ENCODE peak calls at places on chromosomes 2 and 18, in nine cellular contexts. B is endothelial cell of umbilical vein, F is HFFc6, T is AG09309, P is GM13977, E is progenitor cell of endocrine pancreas, D is psoas muscle, Z is GM23338, N is nephron progenitor cell. V is an unnamed sample.

GRCh38 chr2:232789067-232789466 is 12.7 kb upstream of the KCNJ13 start:
- DNase-seq in P (no peak), N (no peak), D (no peak), E (no peak), T (no peak), F (no peak), Z (no peak), B (no peak), V (no peak)

GRCh38 chr2:48584551-48584950 is 33.1 kb upstream of the GTF2A1L start:
- DNase-seq in E (no peak), P (no peak), T (no peak), B (no peak), Z (no peak), N (no peak), D (no peak), F (no peak), V (no peak)

GRCh38 chr18:60413944-60414547 is 41.5 kb upstream of the MC4R start:
- DNase-seq in E (no peak), N (peak), F (peak), T (no peak), P (no peak), D (no peak), Z (peak), B (no peak), V (no peak)

GRCh38 chr2:19898592-19899329 is 3.0 kb downstream of the TTC32 start:
- DNase-seq in Z (no peak), P (no peak), T (no peak), B (no peak), D (no peak), E (no peak), F (no peak), N (no peak), V (no peak)

GRCh38 chr2:69770193-69770702 is 28.3 kb downstream of the ANXA4 start:
- DNase-seq in N (no peak), B (peak), T (no peak), F (peak), P (no peak), D (peak), E (no peak), Z (no peak), V (peak)

GRCh38 chr18:23077493-23078256 is 57.6 kb upstream of the CABLES1 start:
- DNase-seq in T (no peak), F (no peak), N (no peak), D (no peak), Z (peak), E (no peak), B (peak), P (no peak), V (no peak)

GRCh38 chr18:47935321-47935720 is 4.9 kb upstream of the SMAD2 start:
- DNase-seq in B (no peak), F (no peak), P (no peak), Z (no peak), N (no peak), T (no peak), E (no peak), D (no peak), V (no peak)

GRCh38 chr18:33839452-33840225 is 261.6 kb downstream of the ASXL3 start:
- DNase-seq in N (peak), P (peak), D (peak), Z (peak), F (no peak), T (no peak), B (peak), E (no peak), V (peak)

GRCh38 chr2:26911911-26912861 is 58.3 kb upstream of the MAPRE3 start:
- DNase-seq in E (no peak), D (no peak), Z (peak), F (no peak), T (no peak), P (no peak), B (no peak), N (peak), V (no peak)

GRCh38 chr18:11500153-11501122 is 109.0 kb upstream of the SLC35G4 start:
- DNase-seq in E (no peak), D (peak), N (no peak), Z (no peak), T (peak), F (peak), B (peak), P (no peak), V (peak)

GRCh38 chr2:76413436-76413835 is 702.7 kb upstream of the GCFC2 start:
- DNase-seq in D (no peak), N (no peak), E (no peak), P (no peak), Z (no peak), B (no peak), F (no peak), T (no peak), V (no peak)

DNA sequence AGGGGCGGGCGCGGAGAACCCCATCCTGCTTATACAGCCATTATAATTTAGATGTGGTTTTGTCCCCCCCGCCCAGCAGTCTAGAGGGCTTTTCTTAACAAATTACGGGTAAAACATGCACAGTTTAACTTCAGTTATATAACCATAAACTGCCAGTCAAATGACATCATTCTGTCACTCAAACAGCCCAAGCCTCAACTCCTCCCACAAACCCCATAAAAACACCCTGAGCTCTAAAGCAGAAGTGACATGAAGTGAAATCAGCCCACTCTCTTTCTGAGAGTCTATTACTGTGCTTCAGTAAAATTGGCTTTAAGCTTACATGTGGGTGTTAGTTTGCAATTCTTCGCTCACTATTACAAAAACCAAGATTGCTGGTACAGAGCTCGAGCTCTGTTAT is 705.1 kb upstream of the GCFC2 start:
- DNase-seq in D (no peak), N (no peak), Z (peak), E (no peak), T (no peak), B (no peak), F (no peak), P (peak), V (no peak)
- TF ChIP-seq CTCF in D (no peak), N (no peak), Z (no peak), E (no peak), T (no peak), B (no peak), F (no peak), P (no peak), V (no peak)

GRCh38 chr2:214607051-214607450 is 196.2 kb downstream of the VWC2L start:
- DNase-seq in P (no peak), T (no peak), N (no peak), F (no peak), Z (no peak), B (no peak), E (no peak), D (no peak), V (peak)
- TF ChIP-seq CTCF in P (no peak), T (no peak), N (no peak), F (no peak), Z (no peak), B (no peak), E (no peak), D (no peak), V (no peak)

GRCh38 chr18:63105636-63106316 is 213.8 kb downstream of the BCL2 start:
- DNase-seq in Z (no peak), T (no peak), D (no peak), P (peak), F (no peak), E (no peak), N (no peak), B (no peak), V (no peak)

GRCh38 chr18:63106727-63107126 is 212.8 kb downstream of the BCL2 start:
- DNase-seq in P (peak), E (no peak), N (no peak), F (no peak), D (no peak), T (no peak), B (no peak), Z (no peak), V (no peak)

GRCh38 chr18:63107171-63107850 is 212.3 kb downstream of the BCL2 start:
- DNase-seq in N (no peak), F (no peak), D (no peak), T (no peak), E (no peak), B (no peak), P (peak), Z (no peak), V (no peak)

GRCh38 chr18:63109789-63110188 is 209.8 kb downstream of the BCL2 start:
- DNase-seq in F (no peak), Z (no peak), N (no peak), T (no peak), E (no peak), D (no peak), B (no peak), P (no peak), V (no peak)

DNA sequence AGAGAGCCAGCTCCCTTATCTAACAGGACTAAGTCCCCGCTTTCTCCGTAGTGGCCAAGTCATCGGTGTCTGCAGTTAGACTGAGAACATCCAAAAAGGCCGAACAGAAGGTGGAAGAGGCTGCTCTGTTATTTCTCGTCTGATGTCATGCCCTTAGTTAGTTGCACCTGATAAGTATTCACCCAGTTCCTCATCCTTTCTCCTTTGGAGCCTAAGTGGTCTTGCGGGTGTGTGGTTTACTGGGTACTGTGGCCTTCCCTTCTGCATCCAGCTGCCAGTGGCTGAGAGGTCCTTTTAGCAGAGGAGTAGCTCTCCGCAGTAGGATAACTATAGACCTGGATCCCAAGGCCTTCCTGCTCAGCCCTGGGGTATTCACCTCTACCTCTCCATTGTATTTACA is 211.6 kb downstream of the BCL2 start:
- DNase-seq in E (no peak), B (no peak), T (no peak), D (no peak), P (no peak), F (no peak), Z (no peak), N (no peak), V (no peak)
- TF ChIP-seq CTCF in E (no peak), B (no peak), T (no peak), D (no peak), P (no peak), F (no peak), Z (no peak), N (no peak), V (no peak)

GRCh38 chr18:63321291-63321690 is 1.7 kb upstream of the BCL2 start:
- DNase-seq in E (no peak), F (no peak), N (no peak), D (no peak), T (no peak), Z (no peak), P (no peak), B (no peak), V (no peak)

GRCh38 chr18:63318882-63319382 is 637 bp downstream of the BCL2 start:
- DNase-seq in E (no peak), F (no peak), D (no peak), T (no peak), N (no peak), B (peak), Z (no peak), P (no peak), V (no peak)

GRCh38 chr18:63319383-63320040 is at the start of gene BCL2:
- DNase-seq in D (no peak), B (peak), F (no peak), P (no peak), N (no peak), Z (peak), T (no peak), E (no peak), V (peak)

GRCh38 chr18:63320690-63321265 is 1.2 kb upstream of the BCL2 start:
- DNase-seq in F (peak), N (peak), T (no peak), D (peak), B (peak), Z (peak), P (peak), E (peak), V (no peak)

DNA sequence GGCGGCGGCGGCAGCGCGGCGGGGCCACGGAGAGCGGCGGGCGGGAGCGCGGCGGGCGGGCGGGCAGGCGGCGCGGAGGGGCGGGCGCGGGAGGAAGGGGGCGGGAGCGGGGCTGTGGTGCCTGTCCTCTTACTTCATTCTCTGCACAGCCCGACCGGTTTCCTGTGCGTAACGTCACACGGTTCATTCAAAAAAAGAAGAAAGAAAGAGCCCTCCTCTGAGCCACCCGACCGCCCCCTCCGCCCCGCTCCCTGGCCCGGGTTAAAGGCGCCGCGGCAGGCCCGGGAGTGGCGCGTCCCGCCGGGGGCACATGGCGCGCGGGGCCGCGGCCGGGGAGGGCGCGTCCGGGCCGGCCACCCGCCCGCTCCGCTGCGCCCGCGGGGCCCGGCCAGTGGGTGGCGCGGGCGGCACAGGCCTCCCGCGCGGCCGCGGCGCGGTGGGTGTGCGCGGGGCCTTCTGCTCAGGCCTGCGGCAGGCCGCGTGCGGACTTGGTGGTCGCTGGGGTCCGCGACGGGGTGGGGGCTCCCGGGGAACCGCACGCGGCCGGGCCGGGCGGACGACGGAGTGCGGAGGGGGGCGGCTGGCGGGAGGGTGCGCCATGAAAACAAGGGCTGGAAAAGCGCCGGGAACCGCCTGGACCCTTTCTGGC is 596 bp upstream of the BCL2 start:
- DNase-seq in T (no peak), E (peak), N (peak), P (peak), F (peak), Z (peak), D (peak), B (peak), V (peak)
- TF ChIP-seq CTCF in T (no peak), E (no peak), N (no peak), P (peak), F (peak), Z (no peak), D (peak), B (no peak), V (no peak)

V was measured in brain microvascular endothelial cell.